ENCODE peak calls at places on chromosomes 11 and 22, in seven cellular contexts. A, L, X, P, K, Q and F are unnamed samples. For H3K4me1, the result is how much of the 10 kb centered on the place peaks cover.

GRCh38 chr11:77093987-77094840 is 8.4 kb upstream of the OMP start:
- DNase-seq in A (peak), L (no peak), X (no peak), P (no peak), K (no peak), Q (no peak), F (peak)

GRCh38 chr11:15333407-15333806 is 218.7 kb downstream of the INSC start:
- DNase-seq in A (no peak), L (no peak), X (no peak), P (no peak), K (no peak), Q (no peak), F (no peak)

GRCh38 chr11:70490723-70491558 is 92.6 kb downstream of the CTTN start:
- DNase-seq in A (peak), L (no peak), X (no peak), P (no peak), K (no peak), Q (no peak), F (peak)

GRCh38 chr11:44938066-44938691 is 12.5 kb downstream of the TP53I11 start:
- DNase-seq in A (no peak), L (no peak), X (no peak), P (no peak), K (no peak), Q (no peak), F (no peak)

GRCh38 chr11:19867064-19867463 is 154.4 kb downstream of the NAV2 start:
- DNase-seq in A (no peak), L (no peak), X (no peak), P (no peak), K (no peak), Q (no peak), F (no peak)

GRCh38 chr11:40384991-40385390 is 1074.5 kb downstream of the LRRC4C start:
- DNase-seq in A (no peak), L (no peak), X (no peak), P (no peak), K (no peak), Q (no peak), F (no peak)

GRCh38 chr11:88384004-88384677 is 46.6 kb upstream of the CTSC start:
- DNase-seq in A (no peak), L (no peak), X (no peak), P (no peak), K (no peak), Q (no peak), F (no peak)

GRCh38 chr22:36467946-36468345 is 13.5 kb downstream of the TXN2 start:
- DNase-seq in A (no peak), L (no peak), X (no peak), P (no peak), K (no peak), Q (no peak), F (peak)

GRCh38 chr11:86292912-86293606 is 9.0 kb upstream of the HIKESHI start:
- DNase-seq in A (no peak), L (no peak), X (no peak), P (no peak), K (no peak), Q (no peak), F (no peak)

GRCh38 chr22:36619797-36620390 is 83.7 kb downstream of the CACNG2 start:
- DNase-seq in A (no peak), L (no peak), X (no peak), P (no peak), K (no peak), Q (peak), F (no peak)

GRCh38 chr11:126139541-126140091 is 71.8 kb downstream of the RPUSD4 start:
- DNase-seq in A (no peak), L (no peak), X (peak), P (peak), K (no peak), Q (no peak), F (no peak)

GRCh38 chr11:46917109-46918086 is 952 bp downstream of the LRP4 start:
- DNase-seq in A (no peak), L (no peak), X (no peak), P (no peak), K (no peak), Q (no peak), F (no peak)

GRCh38 chr11:86418513-86418912 is 43.8 kb downstream of the CCDC81 start:
- DNase-seq in A (no peak), L (no peak), X (no peak), P (no peak), K (no peak), Q (no peak), F (no peak)

DNA sequence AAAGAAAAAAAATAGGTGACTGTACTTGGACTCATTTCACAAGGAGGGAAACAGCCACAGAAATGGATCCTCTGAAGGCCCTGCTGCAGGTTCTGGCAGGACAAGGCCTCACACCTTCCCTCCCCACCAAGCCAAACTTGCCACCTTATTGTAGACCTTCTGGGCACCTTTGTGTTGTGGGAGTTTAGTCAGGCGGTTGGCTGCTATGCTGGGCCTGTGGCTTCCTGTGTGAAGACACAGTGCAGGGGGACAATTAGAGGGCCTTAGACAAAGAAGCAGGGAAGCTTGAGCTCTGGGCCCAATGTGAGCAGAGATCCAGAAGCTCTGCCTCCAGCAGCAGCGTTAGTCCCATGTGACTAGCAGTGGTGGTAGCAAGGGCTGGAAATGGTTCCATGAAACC is 4.2 kb downstream of the RAB1B start:
- DNase-seq in A (no peak), L (no peak), X (no peak), P (no peak), K (no peak), Q (no peak), F (no peak)
- H3K27ac ChIP-seq in A (no peak), L (no peak), X (no peak), P (no peak), K (no peak), Q (no peak), F (no peak)

GRCh38 chr11:101914737-101915426 is at the start of gene CEP126:
- DNase-seq in A (peak), L (peak), X (peak), P (peak), K (peak), Q (peak), F (peak)
- TF ChIP-seq CTCF in A (peak), L (peak), X (peak), P (peak), K (no peak), Q (no peak), F (peak)

DNA sequence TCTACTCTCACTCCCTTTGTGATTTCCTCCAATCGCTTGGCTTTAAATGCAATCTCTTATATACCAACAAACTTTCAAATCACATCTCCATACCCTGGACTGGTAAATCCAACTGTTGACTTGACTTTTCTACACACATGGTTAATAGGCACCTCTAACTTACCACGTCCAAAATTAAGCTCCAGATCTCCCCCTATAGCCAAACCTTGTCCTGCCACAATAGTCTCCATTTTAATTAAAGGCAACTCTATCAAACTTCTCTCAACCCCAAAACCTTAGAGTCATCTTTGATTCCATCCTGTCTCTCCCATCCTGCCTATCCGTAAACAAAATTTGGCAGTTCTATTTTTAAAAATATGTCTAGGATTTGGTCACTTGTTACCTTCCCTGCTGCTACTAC is 141.8 kb upstream of the DDI1 start:
- DNase-seq in A (no peak), L (no peak), X (no peak), P (no peak), K (no peak), Q (no peak), F (no peak)
- H3K4me1 ChIP-seq in A (under half), L (half or more), X (under half), P (under half), K (under half), Q (under half), F (under half)

GRCh38 chr11:129854229-129854805 is 38.7 kb downstream of the TMEM45B start:
- DNase-seq in A (no peak), L (no peak), X (no peak), P (no peak), K (no peak), Q (no peak), F (no peak)
- H3K27ac ChIP-seq in A (no peak), L (no peak), X (no peak), P (no peak), K (no peak), Q (peak), F (no peak)

GRCh38 chr22:45285431-45286058 is 796 bp downstream of the UPK3A start:
- DNase-seq in A (no peak), L (no peak), X (no peak), P (no peak), K (no peak), Q (no peak), F (no peak)
- TF ChIP-seq CTCF in A (no peak), L (no peak), X (no peak), P (no peak), K (no peak), Q (no peak), F (no peak)

GRCh38 chr11:3226846-3227567 is 5.2 kb downstream of the MRGPRE start:
- DNase-seq in A (peak), L (no peak), X (no peak), P (no peak), K (no peak), Q (no peak), F (no peak)

GRCh38 chr11:3223932-3224729 is 5.5 kb upstream of the MRGPRG start:
- DNase-seq in A (no peak), L (no peak), X (no peak), P (no peak), K (no peak), Q (no peak), F (no peak)

GRCh38 chr11:3224730-3225098 is 6.1 kb upstream of the MRGPRG start:
- DNase-seq in A (no peak), L (no peak), X (no peak), P (no peak), K (no peak), Q (no peak), F (peak)

GRCh38 chr11:3225826-3226750 is 6.1 kb downstream of the MRGPRE start:
- DNase-seq in A (no peak), L (no peak), X (no peak), P (no peak), K (no peak), Q (no peak), F (no peak)

GRCh38 chr11:3225159-3225758 is 6.6 kb upstream of the MRGPRG start:
- DNase-seq in A (peak), L (no peak), X (no peak), P (no peak), K (no peak), Q (no peak), F (no peak)
- H3K4me1 ChIP-seq in A (under half), L (under half), X (under half), P (under half), K (under half), Q (under half), F (under half)

DNA sequence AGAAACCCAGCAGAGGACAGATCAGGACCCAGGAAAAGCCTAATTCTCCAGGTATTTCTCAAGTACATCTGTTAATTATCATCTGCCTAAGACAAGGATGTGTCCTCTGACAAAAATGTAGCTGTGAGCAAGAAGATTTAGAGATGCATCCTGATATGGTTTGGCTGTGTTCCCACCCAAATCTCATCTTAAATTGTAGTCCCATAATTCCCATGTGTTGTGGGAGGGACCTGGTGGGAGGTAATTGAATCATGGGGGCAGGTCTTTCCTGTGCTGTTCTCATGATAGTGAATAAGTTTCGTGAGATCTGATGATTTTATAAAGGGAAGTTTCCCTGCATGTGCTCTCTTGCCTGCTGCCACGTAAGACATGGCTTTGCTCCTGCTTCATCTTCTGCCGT is 381.8 kb downstream of the BUD13 start:
- DNase-seq in A (no peak), L (no peak), X (no peak), P (no peak), K (no peak), Q (no peak), F (no peak)
- H3K27ac ChIP-seq in A (no peak), L (no peak), X (no peak), P (no peak), K (no peak), Q (no peak), F (no peak)

GRCh38 chr11:74844072-74844471 is 95.4 kb downstream of the RNF169 start:
- DNase-seq in A (no peak), L (no peak), X (no peak), P (no peak), K (no peak), Q (no peak), F (no peak)

GRCh38 chr11:74844865-74845264 is 96.2 kb downstream of the RNF169 start:
- DNase-seq in A (no peak), L (no peak), X (no peak), P (no peak), K (no peak), Q (no peak), F (no peak)

GRCh38 chr11:74840486-74840885 is 91.8 kb downstream of the RNF169 start:
- DNase-seq in A (no peak), L (no peak), X (no peak), P (no peak), K (no peak), Q (no peak), F (no peak)

GRCh38 chr11:74839971-74840370 is 91.3 kb downstream of the RNF169 start:
- DNase-seq in A (no peak), L (no peak), X (no peak), P (no peak), K (no peak), Q (no peak), F (no peak)

GRCh38 chr11:74842967-74843366 is 94.3 kb downstream of the RNF169 start:
- DNase-seq in A (no peak), L (no peak), X (no peak), P (no peak), K (no peak), Q (no peak), F (no peak)
- TF ChIP-seq CTCF in A (no peak), L (no peak), X (no peak), P (no peak), K (no peak), Q (no peak), F (no peak)

GRCh38 chr22:24564376-24565058 is 8.7 kb downstream of the SNRPD3 start:
- DNase-seq in A (no peak), L (no peak), X (no peak), P (peak), K (no peak), Q (no peak), F (no peak)

GRCh38 chr22:24566899-24567511 is 11.2 kb downstream of the SNRPD3 start:
- DNase-seq in A (no peak), L (no peak), X (no peak), P (no peak), K (no peak), Q (no peak), F (no peak)

GRCh38 chr22:24567668-24568067 is 11.9 kb downstream of the SNRPD3 start:
- DNase-seq in A (no peak), L (no peak), X (no peak), P (no peak), K (no peak), Q (no peak), F (no peak)

GRCh38 chr22:24563246-24563645 is 7.4 kb downstream of the SNRPD3 start:
- DNase-seq in A (no peak), L (no peak), X (no peak), P (no peak), K (no peak), Q (no peak), F (no peak)

GRCh38 chr22:24565077-24565476 is 9.3 kb downstream of the SNRPD3 start:
- DNase-seq in A (no peak), L (no peak), X (no peak), P (no peak), K (no peak), Q (no peak), F (no peak)
- H3K4me1 ChIP-seq in A (under half), L (under half), X (under half), P (under half), K (under half), Q (under half), F (under half)